ENCODE peak calls at places on chromosomes 4 and X, in four cellular contexts. N, M, F and Y are unnamed samples.

GRCh38 chrX:48573690-48574269 is 504 bp upstream of the RBM3 start:
- DNase-seq in F (no peak), N (no peak), M (no peak), Y (no peak)

GRCh38 chr4:8320386-8320750 is 50.8 kb downstream of the HTRA3 start:
- DNase-seq in F (no peak), N (no peak), M (no peak), Y (no peak)

GRCh38 chrX:131778269-131779218 is 234.7 kb downstream of the OR13H1 start:
- DNase-seq in N (no peak), M (peak), F (no peak), Y (no peak)

GRCh38 chr4:89681219-89681618 is 155.7 kb downstream of the SNCA start:
- DNase-seq in M (peak), N (peak), F (peak), Y (no peak)

GRCh38 chr4:140367738-140368137 is 5.7 kb upstream of the SCOC start:
- DNase-seq in N (no peak), F (no peak), M (no peak), Y (peak)

GRCh38 chr4:180665481-180665880 is 1577.7 kb upstream of the TENM3 start:
- DNase-seq in M (peak), N (no peak), F (no peak), Y (no peak)

GRCh38 chr4:78529569-78530209 is 21.9 kb upstream of the ANXA3 start:
- DNase-seq in M (no peak), N (no peak), F (no peak), Y (no peak)

GRCh38 chrX:96425204-96425603 is 259.4 kb upstream of the DIAPH2 start:
- DNase-seq in N (no peak), M (no peak), F (no peak), Y (no peak)

GRCh38 chrX:125710403-125711062 is 390.9 kb downstream of the TEX13C start:
- DNase-seq in N (no peak), M (no peak), F (peak), Y (no peak)

GRCh38 chr4:14871676-14872430 is 130.4 kb upstream of the CPEB2 start:
- DNase-seq in N (peak), M (peak), F (peak), Y (peak)

GRCh38 chr4:169024762-169025161 is 14.7 kb upstream of the CBR4 start:
- DNase-seq in F (peak), M (peak), N (no peak), Y (peak)

GRCh38 chrX:40086569-40087335 is 11.0 kb downstream of the BCOR start:
- DNase-seq in N (no peak), M (no peak), F (peak), Y (no peak)

DNA sequence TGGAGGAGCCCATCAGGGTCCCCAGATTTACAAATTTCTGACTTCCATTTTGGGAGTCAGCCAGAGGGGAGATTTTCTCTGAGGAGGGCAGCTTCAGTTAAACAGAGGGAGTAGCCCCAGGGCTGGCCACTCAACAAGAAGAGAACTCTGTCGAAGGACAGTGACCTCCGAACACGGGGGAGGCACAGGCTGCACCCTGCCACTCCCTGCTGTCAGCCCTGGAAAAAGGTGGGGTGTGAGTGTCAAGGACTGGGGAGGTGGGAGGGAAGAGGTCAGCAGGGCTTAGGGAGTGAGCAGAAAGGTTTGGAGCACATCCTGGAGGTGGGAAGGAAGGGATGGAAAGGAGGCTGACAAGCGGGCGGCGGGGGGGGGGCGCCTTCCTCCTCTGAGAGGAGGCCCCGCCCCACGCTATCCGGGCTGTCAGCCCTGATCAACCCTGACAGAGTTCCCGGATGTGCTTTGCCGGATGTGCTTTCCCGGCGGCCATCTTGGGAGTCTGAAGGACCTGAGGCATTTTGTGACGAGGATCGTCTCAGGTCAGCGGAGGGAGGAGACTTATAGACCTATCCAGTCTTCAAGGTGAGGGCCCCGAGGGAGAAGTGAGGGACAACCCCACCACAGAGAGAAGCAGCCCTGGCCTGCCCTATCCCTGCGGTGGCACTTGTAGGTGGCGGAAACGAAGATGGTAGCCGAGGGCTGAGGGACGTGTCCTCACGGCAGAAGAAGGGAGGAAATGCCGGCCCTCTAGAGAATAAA is at the start of gene MAGEC1:
- DNase-seq in F (no peak), M (no peak), N (no peak), Y (no peak)
- H2AFZ ChIP-seq in F (no peak), M (no peak), N (no peak), Y (peak)

DNA sequence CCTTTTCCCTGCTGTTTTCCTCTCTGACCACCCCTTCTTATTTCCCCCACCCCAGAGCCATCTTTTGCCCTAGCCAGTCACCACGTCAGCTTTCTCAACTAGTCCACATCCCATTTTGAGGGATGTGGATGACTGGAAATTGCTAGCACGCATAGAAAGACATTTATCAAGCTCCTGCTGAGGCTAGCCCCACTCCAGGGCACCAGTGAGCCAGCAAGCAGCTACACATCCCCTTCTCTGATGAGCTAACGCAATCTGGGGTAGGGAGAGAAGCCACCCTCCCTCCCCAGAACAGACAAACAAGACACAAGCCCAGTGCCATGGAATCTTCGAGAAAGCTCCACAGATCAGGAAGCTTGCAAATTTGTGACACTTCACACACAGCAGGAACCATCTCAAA is 1.2 kb downstream of the GABRE start:
- DNase-seq in F (no peak), N (no peak), M (no peak), Y (no peak)
- H3K27ac ChIP-seq in F (no peak), N (peak), M (no peak), Y (peak)

GRCh38 chr4:112514079-112514448 is 1.9 kb downstream of the NEUROG2 start:
- DNase-seq in F (peak), M (peak), N (no peak), Y (no peak)

GRCh38 chr4:112510191-112510467 is 5.9 kb downstream of the NEUROG2 start:
- DNase-seq in N (no peak), M (no peak), F (no peak), Y (no peak)

GRCh38 chr4:112509243-112510190 is 6.5 kb downstream of the NEUROG2 start:
- DNase-seq in F (peak), M (no peak), N (no peak), Y (peak)

GRCh38 chr4:112511294-112512118 is 4.5 kb downstream of the NEUROG2 start:
- DNase-seq in N (no peak), M (no peak), F (peak), Y (no peak)

DNA sequence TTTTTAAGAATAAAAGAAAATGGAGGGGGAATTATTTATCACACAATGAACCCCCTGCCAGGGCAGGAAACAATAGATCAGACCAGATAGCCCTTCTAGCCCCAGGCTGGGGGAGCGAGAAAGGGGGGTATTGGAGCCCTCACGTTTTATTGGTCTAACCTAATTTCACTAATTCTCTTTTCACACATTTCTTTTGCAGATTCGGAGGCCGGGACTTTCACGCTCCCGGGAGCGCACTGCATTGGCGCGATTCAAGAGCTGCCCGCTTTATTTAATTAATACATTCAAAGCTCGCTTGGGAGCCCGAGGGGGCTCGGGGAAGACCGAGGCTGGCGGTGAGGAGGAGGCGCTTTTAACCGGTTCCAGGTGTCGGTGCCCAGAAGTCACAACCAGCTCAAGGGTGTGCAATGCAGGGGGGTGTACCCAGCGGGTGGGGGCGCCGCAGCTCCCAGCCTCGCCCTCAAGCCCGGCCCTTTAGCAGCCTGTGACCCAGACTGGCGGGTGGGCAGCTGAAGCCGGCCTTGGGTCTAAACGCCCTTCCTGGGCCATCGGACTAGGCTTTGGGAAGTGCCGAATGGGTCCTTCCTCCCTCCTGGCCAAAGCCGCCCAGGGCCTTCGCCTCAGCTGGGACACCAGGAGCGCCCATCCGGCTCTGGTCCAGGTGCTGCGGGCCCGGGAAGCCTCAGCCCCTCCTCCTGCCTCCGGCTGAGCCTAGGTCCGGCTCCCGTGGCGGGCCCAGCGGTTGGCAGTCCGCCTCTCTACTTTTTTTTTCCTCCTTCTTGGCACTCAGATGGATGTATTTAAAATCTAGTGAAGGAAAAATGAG is 5.3 kb downstream of the NEUROG2 start:
- DNase-seq in M (no peak), F (peak), N (no peak), Y (no peak)
- TF ChIP-seq EZH2 in M (no peak), F (no peak), N (peak), Y (no peak)

DNA sequence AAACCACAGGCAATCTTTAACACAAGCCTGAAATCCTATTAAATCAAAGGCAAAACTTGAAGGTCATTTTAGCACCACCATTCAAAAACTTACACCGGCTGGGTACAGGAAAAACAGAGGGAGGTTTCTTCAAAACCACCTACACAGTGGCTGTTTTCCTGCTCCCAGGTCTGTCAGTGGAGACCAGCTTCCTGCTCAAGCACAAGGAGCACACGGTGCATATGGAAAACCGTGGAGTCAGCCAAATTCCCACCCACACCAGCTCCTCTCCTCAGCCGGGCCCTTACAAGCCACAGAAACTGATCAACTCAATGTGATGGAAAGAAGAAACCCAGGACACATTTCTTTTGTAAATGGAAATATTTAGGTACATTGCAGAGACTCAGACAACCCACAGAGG is 14.4 kb upstream of the FAM241A start:
- DNase-seq in F (no peak), M (no peak), N (no peak), Y (no peak)
- H2AFZ ChIP-seq in F (peak), M (no peak), N (peak), Y (peak)

GRCh38 chrX:95055991-95056390 is 1382.0 kb downstream of the FAM133A start:
- DNase-seq in F (no peak), M (no peak), N (no peak), Y (no peak)
- H3K27ac ChIP-seq in F (no peak), M (no peak), N (no peak), Y (no peak)

GRCh38 chr4:107083-107443 is 17.2 kb upstream of the ZNF718 start:
- DNase-seq in F (no peak), N (no peak), M (no peak), Y (no peak)

GRCh38 chr4:112771-113170 is 11.5 kb upstream of the ZNF718 start:
- DNase-seq in N (no peak), F (no peak), M (no peak), Y (no peak)

GRCh38 chr4:113732-114131 is 10.6 kb upstream of the ZNF718 start:
- DNase-seq in F (no peak), M (no peak), N (no peak), Y (no peak)

DNA sequence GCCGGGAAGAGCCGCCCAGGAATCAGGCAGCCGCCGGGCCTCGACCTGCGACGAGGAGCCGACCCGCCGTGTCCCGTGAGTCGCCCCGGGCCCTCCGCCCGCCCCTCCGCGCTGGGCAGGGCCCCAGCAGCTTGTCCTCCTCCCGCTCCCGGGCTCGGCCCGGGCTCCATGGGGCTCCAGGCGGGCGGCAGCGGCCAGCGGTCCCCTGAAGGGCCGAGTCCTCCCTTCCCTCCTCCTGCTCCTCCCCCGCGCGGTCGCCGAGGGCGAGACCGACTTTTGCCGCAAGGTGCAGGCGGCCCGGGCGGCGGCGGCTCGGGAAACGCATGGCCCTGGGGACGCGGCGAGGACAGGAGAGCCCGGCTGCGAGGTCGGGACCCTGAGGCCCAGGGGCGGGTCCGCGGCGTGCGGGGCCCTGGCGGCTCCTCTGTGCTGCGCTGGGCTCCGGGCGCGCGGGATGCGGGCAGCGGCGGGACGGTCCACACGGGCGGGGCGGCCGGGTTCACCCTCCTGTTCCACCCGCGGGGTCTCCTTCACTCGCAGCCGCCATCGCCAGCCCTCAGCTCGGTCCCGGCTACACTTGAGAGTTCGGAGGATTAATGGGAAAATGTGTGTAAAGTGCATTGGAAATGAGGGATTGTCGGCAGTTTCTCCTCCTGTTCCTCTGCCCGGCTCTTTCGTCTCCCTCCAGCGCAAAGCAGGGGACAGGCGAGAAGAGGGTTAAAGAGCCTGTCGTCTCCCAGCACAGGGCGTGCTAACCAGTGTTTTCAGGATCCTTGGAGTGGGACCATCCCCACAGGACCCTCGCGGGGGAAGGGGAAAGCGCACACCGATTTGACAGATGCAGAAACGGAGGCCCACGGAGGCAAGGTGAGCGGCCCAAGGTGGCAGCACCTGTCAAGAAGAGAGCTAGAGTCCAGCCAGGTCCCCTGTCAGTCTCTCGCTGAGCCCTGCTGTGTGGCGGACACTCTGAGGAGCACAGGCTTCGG is 16.6 kb upstream of the ZNF718 start:
- DNase-seq in M (no peak), N (no peak), F (no peak), Y (no peak)
- TF ChIP-seq EZH2 in M (no peak), N (no peak), F (no peak), Y (no peak)

DNA sequence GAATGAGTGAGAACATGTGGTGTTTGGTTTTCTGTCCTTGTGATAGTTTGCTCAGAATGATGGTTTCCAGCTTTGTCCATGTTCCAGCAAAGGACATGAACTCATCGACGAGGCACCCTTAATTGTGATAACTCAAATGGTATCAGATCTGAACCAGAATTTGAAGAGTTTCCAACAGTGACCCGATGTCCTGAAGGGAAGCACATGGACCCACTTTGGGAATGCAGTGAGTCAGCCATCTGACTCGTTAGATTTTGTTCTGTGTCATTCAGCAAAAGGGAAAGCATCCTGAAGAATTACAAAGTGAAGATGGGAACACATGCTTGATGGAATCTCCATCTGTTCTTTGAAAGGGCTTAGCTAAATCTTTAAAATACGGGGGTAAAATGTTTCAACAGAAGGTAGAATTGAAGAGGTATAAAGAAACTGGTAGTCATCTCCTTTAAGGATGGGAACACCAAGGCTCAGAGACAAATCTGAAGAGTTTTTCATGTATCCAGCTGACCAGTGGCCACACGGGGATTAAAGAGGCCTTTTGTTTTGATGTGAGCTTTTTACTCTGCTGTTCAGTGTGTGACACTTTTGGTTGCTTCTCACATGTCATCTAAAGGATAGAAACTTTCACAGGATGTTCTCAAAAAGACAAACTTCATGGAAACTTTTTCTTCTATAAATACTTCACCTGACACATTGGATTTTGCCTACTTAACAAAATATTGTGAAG is 393.8 kb downstream of the INPP4B start:
- DNase-seq in N (no peak), M (no peak), F (peak), Y (no peak)
- H2AFZ ChIP-seq in N (no peak), M (no peak), F (peak), Y (no peak)

GRCh38 chr4:16113741-16114140 is 29.9 kb upstream of the PROM1 start:
- DNase-seq in F (no peak), N (no peak), M (no peak), Y (no peak)
- H3K27ac ChIP-seq in F (no peak), N (no peak), M (no peak), Y (no peak)

GRCh38 chr4:186108391-186108790 is 3.9 kb downstream of the FAM149A start:
- DNase-seq in N (no peak), M (no peak), F (peak), Y (no peak)

GRCh38 chr4:186102931-186103330 is 1.6 kb upstream of the FAM149A start:
- DNase-seq in F (no peak), M (no peak), N (no peak), Y (no peak)

GRCh38 chr4:186104895-186105720 is 604 bp downstream of the FAM149A start:
- DNase-seq in F (peak), M (peak), N (no peak), Y (no peak)

GRCh38 chr4:186105721-186106335 is 1.3 kb downstream of the FAM149A start:
- DNase-seq in F (peak), N (no peak), M (peak), Y (no peak)

GRCh38 chr4:186104114-186104894 is at the start of gene FAM149A:
- DNase-seq in M (peak), F (peak), N (no peak), Y (peak)
- TF ChIP-seq EZH2 in M (no peak), F (no peak), N (no peak), Y (no peak)

DNA sequence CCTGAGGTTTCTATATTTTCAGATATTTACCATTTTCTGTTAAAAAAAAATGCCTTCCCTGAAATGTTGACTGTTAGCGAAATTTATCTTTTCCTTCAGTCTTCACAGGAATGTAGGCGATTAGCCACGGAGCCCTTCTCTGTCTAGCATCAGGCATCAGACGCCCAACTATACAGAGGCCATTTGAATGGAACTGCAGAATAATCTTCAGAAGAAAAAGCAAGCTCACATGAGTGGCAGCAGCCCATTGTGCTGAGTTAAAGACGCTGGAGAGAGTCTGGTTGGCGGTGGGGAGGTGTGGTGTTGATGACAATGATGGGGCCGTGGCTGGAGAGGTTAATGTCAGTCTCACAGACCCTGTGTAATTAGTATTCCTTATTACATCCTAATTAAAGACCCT is 196.8 kb upstream of the LEF1 start:
- DNase-seq in M (no peak), N (no peak), F (peak), Y (no peak)
- H2AFZ ChIP-seq in M (no peak), N (no peak), F (no peak), Y (no peak)